ENCODE peak calls at places on chromosome 16, in seven cellular contexts. Q is H1, H is H9, N is IMR-90, R is mesendoderm, F is mesenchymal stem cell, K is trophoblast cell. V is an unnamed sample.

GRCh38 chr16:67668495-67669157 is 2.0 kb downstream of the C16orf86 start:
- DNase-seq in Q (no peak), R (no peak), K (no peak), N (no peak), F (no peak), H (no peak), V (no peak)

GRCh38 chr16:50209548-50210265 is 56.6 kb downstream of the TENT4B start:
- DNase-seq in N (no peak), Q (no peak), F (no peak), K (no peak), R (peak), H (peak), V (no peak)

GRCh38 chr16:19864566-19864965 is 20.1 kb downstream of the GPRC5B start:
- DNase-seq in H (no peak), K (no peak), R (no peak), N (no peak), F (no peak), Q (no peak), V (no peak)

GRCh38 chr16:67539271-67539670 is 10.6 kb downstream of the RIPOR1 start:
- DNase-seq in H (no peak), K (no peak), R (peak), F (peak), Q (no peak), N (no peak), V (no peak)

GRCh38 chr16:2008009-2008526 is 1.6 kb downstream of the ZNF598 start:
- DNase-seq in Q (no peak), K (peak), H (no peak), R (no peak), F (no peak), N (peak), V (no peak)

GRCh38 chr16:81997738-81998137 is 13.5 kb downstream of the SDR42E1 start:
- DNase-seq in F (peak), N (peak), Q (no peak), H (no peak), K (peak), R (no peak), V (no peak)

GRCh38 chr16:73047536-73048291 is at the start of gene ZFHX3:
- DNase-seq in N (peak), F (peak), K (no peak), Q (peak), H (peak), R (peak), V (no peak)

GRCh38 chr16:8751481-8752311 is 45.7 kb downstream of the TMEM186 start:
- DNase-seq in H (no peak), K (peak), N (peak), F (peak), Q (no peak), R (peak), V (no peak)

GRCh38 chr16:69858196-69859104 is 92.7 kb upstream of the CLEC18A start:
- DNase-seq in Q (no peak), N (no peak), F (no peak), K (peak), H (no peak), R (no peak), V (no peak)

GRCh38 chr16:14284930-14285541 is 213.9 kb downstream of the MRTFB start:
- DNase-seq in H (peak), F (peak), N (no peak), Q (no peak), R (peak), K (peak), V (no peak)

GRCh38 chr16:11668590-11669379 is 530 bp downstream of the SNN start:
- DNase-seq in K (no peak), N (no peak), R (no peak), H (no peak), Q (peak), F (no peak), V (peak)

GRCh38 chr16:88667496-88667895 is 4.6 kb upstream of the MVD start:
- DNase-seq in H (no peak), F (peak), N (no peak), R (peak), Q (no peak), K (no peak), V (no peak)

GRCh38 chr16:88665148-88665547 is 2.3 kb upstream of the MVD start:
- DNase-seq in H (no peak), F (no peak), R (no peak), N (no peak), Q (no peak), K (no peak), V (no peak)

GRCh38 chr16:88662222-88662842 is 559 bp downstream of the MVD start:
- DNase-seq in N (no peak), K (no peak), H (peak), F (peak), Q (no peak), R (peak), V (no peak)

GRCh38 chr16:88662843-88663606 is at the start of gene MVD:
- DNase-seq in H (peak), F (peak), K (peak), Q (peak), N (peak), R (peak), V (peak)

GRCh38 chr16:88665570-88665969 is 2.7 kb upstream of the MVD start:
- DNase-seq in F (no peak), R (no peak), N (no peak), K (no peak), Q (no peak), H (no peak), V (no peak)
- H4K8ac ChIP-seq in F (no peak), R (no peak), N (no peak), K (no peak), Q (no peak), H (no peak), V (no peak)

GRCh38 chr16:88521674-88522073 is 48.5 kb upstream of the ZC3H18 start:
- DNase-seq in N (no peak), Q (no peak), K (no peak), R (no peak), H (no peak), F (no peak), V (no peak)

GRCh38 chr16:88519938-88520653 is 50.1 kb upstream of the ZC3H18 start:
- DNase-seq in H (no peak), N (no peak), F (no peak), R (no peak), K (no peak), Q (no peak), V (no peak)

GRCh38 chr16:88524274-88524972 is 45.8 kb upstream of the ZC3H18 start:
- DNase-seq in R (no peak), N (no peak), Q (no peak), F (no peak), H (no peak), K (no peak), V (no peak)

GRCh38 chr16:88523381-88524159 is 46.6 kb upstream of the ZC3H18 start:
- DNase-seq in Q (no peak), F (no peak), R (no peak), N (no peak), H (no peak), K (no peak), V (no peak)

DNA sequence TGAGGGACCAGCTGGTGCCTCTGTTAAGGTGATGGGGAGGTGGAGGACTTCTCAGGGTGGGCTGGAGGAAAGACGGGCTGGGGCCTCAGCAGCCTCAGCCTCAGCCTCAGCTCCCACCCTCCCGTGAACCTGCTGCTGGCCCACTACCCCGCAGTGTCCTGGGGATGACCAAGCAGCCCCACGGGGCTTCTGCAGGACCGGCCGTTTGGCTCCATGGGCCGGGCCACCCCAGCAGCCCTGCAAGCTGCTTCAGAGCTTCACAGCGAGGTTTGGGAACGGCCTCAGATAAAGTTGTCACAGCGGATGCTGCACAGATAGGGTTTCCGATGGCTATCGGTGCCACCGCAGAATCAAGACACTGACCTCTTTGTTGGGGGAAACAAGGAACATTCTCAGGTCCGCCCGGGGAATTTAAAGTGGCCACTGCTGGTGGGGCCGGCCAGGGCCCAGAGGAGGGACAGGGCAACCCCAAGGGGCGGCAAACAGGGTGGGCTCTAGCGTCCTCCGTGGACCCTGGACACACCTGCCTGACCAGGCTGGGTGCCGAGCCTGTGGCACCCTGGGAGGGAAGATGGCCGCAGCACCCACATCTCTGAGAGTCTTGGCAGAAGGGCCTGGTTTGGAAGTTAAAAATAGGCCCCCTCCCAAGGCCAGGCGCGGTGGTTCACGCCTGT is 47.8 kb upstream of the ZC3H18 start:
- DNase-seq in H (no peak), Q (no peak), F (no peak), R (no peak), N (no peak), K (no peak), V (no peak)
- H4K8ac ChIP-seq in H (no peak), Q (peak), F (no peak), R (no peak), N (no peak), K (no peak), V (peak)

GRCh38 chr16:28193530-28194423 is 18.0 kb downstream of the XPO6 start:
- DNase-seq in K (peak), H (no peak), N (peak), F (peak), Q (no peak), R (peak), V (no peak)
- H4K8ac ChIP-seq in K (no peak), H (no peak), N (peak), F (peak), Q (no peak), R (no peak), V (no peak)

GRCh38 chr16:64470916-64471315 is 650.9 kb downstream of the CDH11 start:
- DNase-seq in H (no peak), Q (no peak), N (no peak), F (no peak), K (no peak), R (no peak), V (no peak)

GRCh38 chr16:64469906-64470702 is 651.8 kb downstream of the CDH11 start:
- DNase-seq in H (no peak), N (no peak), R (no peak), K (no peak), Q (no peak), F (no peak), V (no peak)

GRCh38 chr16:64469351-64469750 is 652.5 kb downstream of the CDH11 start:
- DNase-seq in N (no peak), R (no peak), F (no peak), K (no peak), H (no peak), Q (no peak), V (no peak)

GRCh38 chr16:64468515-64469090 is 653.3 kb downstream of the CDH11 start:
- DNase-seq in Q (no peak), N (no peak), F (no peak), K (no peak), H (no peak), R (peak), V (no peak)
- H4K8ac ChIP-seq in Q (no peak), N (no peak), F (no peak), K (no peak), H (no peak), R (no peak), V (no peak)

DNA sequence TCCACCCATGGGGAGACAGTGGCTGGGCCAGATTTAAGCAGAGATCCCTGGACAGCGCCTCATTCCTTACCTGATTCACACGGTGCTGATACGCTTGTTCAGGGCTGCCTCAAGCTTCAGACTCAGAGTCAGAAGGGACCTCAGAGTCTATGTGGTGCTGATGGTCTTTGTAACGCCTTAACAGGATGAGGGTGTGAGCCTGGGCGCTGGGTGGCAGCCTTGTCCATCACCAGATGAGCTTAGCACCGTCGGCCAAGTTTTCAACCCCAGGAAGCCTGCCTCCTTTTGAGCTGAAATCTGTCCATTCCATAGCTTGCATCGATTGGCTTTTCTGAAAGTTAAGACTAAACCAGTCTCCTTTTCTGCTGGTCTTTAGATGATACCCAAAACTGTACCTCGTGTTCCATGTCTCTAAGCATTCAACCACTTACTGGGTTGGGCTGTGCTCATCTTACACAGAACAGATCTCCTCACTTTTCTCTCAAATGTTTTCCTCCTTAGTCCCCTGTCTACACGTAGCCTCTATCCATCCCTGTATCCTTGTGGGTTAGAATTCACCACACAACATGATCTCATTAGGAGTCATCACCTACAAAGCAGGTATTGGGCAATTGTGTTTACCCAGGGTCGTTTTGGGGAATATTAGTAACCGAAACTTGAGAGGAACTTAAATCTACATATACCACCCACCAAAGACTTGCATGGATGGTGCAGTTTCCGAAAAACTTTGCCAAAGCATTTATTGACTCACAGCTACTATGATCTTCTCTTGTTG is 573.4 kb downstream of the CDH13 start:
- DNase-seq in Q (no peak), H (peak), K (no peak), R (peak), F (no peak), N (peak), V (no peak)
- H4K8ac ChIP-seq in Q (no peak), H (no peak), K (no peak), R (no peak), F (no peak), N (no peak), V (no peak)

DNA sequence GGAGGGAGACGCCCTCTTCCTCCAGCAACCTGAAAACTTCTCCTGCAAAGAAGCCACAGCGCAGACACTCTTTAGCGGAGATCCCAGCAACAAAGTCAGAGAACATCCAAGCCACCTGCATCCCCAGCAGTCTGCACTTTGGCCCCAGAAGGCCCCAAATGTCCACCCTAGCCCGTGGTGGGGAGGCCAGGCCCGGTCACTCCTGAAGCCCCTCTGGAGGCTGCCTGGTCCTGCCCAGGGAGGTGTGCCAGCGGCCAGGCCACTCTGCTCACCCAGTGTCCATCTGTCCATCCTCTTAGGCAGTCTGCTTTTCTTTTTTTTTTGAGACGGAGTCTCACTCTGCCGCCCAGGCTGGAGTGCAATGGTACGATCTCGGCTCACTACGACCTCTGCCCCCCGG is 5.4 kb downstream of the HAGHL start:
- DNase-seq in H (no peak), K (no peak), F (no peak), R (no peak), N (no peak), Q (no peak), V (no peak)
- H4K8ac ChIP-seq in H (no peak), K (no peak), F (no peak), R (no peak), N (no peak), Q (no peak), V (no peak)

DNA sequence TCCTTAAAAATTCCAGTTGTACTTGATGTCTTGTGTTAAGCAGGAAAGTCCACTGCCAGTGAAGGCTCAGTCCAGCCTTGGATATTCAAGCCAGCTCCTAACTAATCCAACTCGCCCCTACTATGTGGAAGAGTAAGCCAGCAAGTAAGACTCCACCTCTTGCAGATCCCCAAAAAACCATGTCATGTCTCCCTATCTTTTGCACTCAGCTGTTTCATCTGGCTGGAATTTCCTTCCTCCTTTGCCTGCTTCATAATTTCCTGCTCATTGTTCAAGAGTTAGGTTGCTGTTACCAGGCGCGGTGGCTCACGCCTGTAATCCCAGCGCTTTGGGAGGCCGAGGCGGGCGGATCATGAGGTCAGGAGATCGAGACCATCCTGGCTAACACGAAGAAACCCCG is 37.8 kb downstream of the RBBP6 start:
- DNase-seq in R (no peak), H (no peak), Q (no peak), K (no peak), N (peak), F (no peak), V (no peak)
- H4K8ac ChIP-seq in R (no peak), H (no peak), Q (no peak), K (no peak), N (no peak), F (no peak), V (no peak)

GRCh38 chr16:53503270-53503911 is 382 bp upstream of the AKTIP start:
- DNase-seq in F (peak), H (peak), Q (peak), N (peak), R (peak), K (peak), V (peak)
- H4K8ac ChIP-seq in F (peak), H (no peak), Q (peak), N (peak), R (no peak), K (peak), V (peak)

GRCh38 chr16:29696881-29697331 is 17.9 kb downstream of the QPRT start:
- DNase-seq in R (no peak), N (no peak), K (no peak), F (no peak), H (no peak), Q (no peak), V (no peak)
- H4K8ac ChIP-seq in R (no peak), N (no peak), K (no peak), F (no peak), H (no peak), Q (no peak), V (peak)

GRCh38 chr16:53530046-53530445 is 27.0 kb upstream of the AKTIP start:
- DNase-seq in N (no peak), H (no peak), R (no peak), K (no peak), F (no peak), Q (no peak), V (no peak)
- H4K8ac ChIP-seq in N (no peak), H (no peak), R (no peak), K (no peak), F (no peak), Q (no peak), V (no peak)